ENCODE peak calls at places on chromosomes 13 and 19, in six cellular contexts. One of them, this sample, is unnamed.

GRCh38 chr19:33174186-33174585 is 19.9 kb upstream of the LRP3 start:
- DNase-seq in lung: no peak
- DNase-seq in A549: no peak
- DNase-seq in foreskin keratinocyte: no peak
- DNase-seq in keratinocyte: no peak
- DNase-seq in psoas muscle: peak
- DNase-seq in this sample: no peak

GRCh38 chr19:55372316-55373081 is 2.2 kb upstream of the IL11 start:
- DNase-seq in A549: peak
- DNase-seq in psoas muscle: no peak
- DNase-seq in lung: no peak
- DNase-seq in keratinocyte: no peak
- DNase-seq in foreskin keratinocyte: no peak
- DNase-seq in this sample: no peak

GRCh38 chr19:56111601-56112312 is 9.3 kb downstream of the ZNF787 start:
- DNase-seq in A549: no peak
- DNase-seq in psoas muscle: peak
- DNase-seq in lung: peak
- DNase-seq in keratinocyte: no peak
- DNase-seq in foreskin keratinocyte: no peak
- DNase-seq in this sample: no peak

GRCh38 chr13:46304546-46304945 is 82.5 kb downstream of the RUBCNL start:
- DNase-seq in keratinocyte: no peak
- DNase-seq in foreskin keratinocyte: no peak
- DNase-seq in psoas muscle: no peak
- DNase-seq in A549: no peak
- DNase-seq in lung: no peak
- DNase-seq in this sample: no peak

GRCh38 chr13:99310382-99311031 is 3.3 kb upstream of the GPR183 start:
- DNase-seq in keratinocyte: no peak
- DNase-seq in A549: no peak
- DNase-seq in lung: no peak
- DNase-seq in foreskin keratinocyte: no peak
- DNase-seq in psoas muscle: no peak
- DNase-seq in this sample: no peak

GRCh38 chr13:79508224-79508961 is 27.4 kb downstream of the NDFIP2 start:
- DNase-seq in foreskin keratinocyte: peak
- DNase-seq in psoas muscle: no peak
- DNase-seq in keratinocyte: no peak
- DNase-seq in lung: no peak
- DNase-seq in A549: no peak
- DNase-seq in this sample: no peak

GRCh38 chr19:56141416-56141992 is 417 bp downstream of the ZNF444 start:
- DNase-seq in psoas muscle: no peak
- DNase-seq in keratinocyte: no peak
- DNase-seq in foreskin keratinocyte: no peak
- DNase-seq in A549: no peak
- DNase-seq in lung: no peak
- DNase-seq in this sample: no peak

GRCh38 chr13:92463134-92463533 is 763.5 kb upstream of the GPC6 start:
- DNase-seq in lung: no peak
- DNase-seq in A549: no peak
- DNase-seq in keratinocyte: no peak
- DNase-seq in psoas muscle: no peak
- DNase-seq in foreskin keratinocyte: no peak
- DNase-seq in this sample: no peak

GRCh38 chr19:6674868-6675305 is 4.9 kb upstream of the TNFSF14 start:
- DNase-seq in keratinocyte: no peak
- DNase-seq in psoas muscle: peak
- DNase-seq in lung: peak
- DNase-seq in foreskin keratinocyte: peak
- DNase-seq in A549: peak
- DNase-seq in this sample: no peak

GRCh38 chr13:111043575-111043982 is 71.5 kb upstream of the ARHGEF7 start:
- DNase-seq in foreskin keratinocyte: no peak
- DNase-seq in psoas muscle: peak
- DNase-seq in A549: no peak
- DNase-seq in keratinocyte: no peak
- DNase-seq in lung: peak
- DNase-seq in this sample: no peak

GRCh38 chr13:74243637-74244526 is 109.7 kb upstream of the KLF12 start:
- DNase-seq in psoas muscle: no peak
- DNase-seq in foreskin keratinocyte: peak
- DNase-seq in A549: no peak
- DNase-seq in keratinocyte: no peak
- DNase-seq in lung: no peak
- DNase-seq in this sample: peak

GRCh38 chr13:50682002-50682401 is 161.5 kb downstream of the DLEU7 start:
- DNase-seq in foreskin keratinocyte: no peak
- DNase-seq in psoas muscle: no peak
- DNase-seq in A549: no peak
- DNase-seq in lung: no peak
- DNase-seq in keratinocyte: no peak
- DNase-seq in this sample: no peak

GRCh38 chr19:5369962-5370367 is 29.4 kb upstream of the PTPRS start:
- DNase-seq in keratinocyte: no peak
- DNase-seq in foreskin keratinocyte: no peak
- DNase-seq in psoas muscle: no peak
- DNase-seq in lung: peak
- DNase-seq in A549: peak
- DNase-seq in this sample: no peak

GRCh38 chr19:43078311-43078710 is 4.2 kb downstream of the PSG2 start:
- DNase-seq in A549: no peak
- DNase-seq in psoas muscle: no peak
- DNase-seq in foreskin keratinocyte: peak
- DNase-seq in keratinocyte: peak
- DNase-seq in lung: no peak
- DNase-seq in this sample: peak

GRCh38 chr13:39023316-39023715 is 14.6 kb downstream of the PROSER1 start:
- DNase-seq in keratinocyte: no peak
- DNase-seq in A549: no peak
- DNase-seq in foreskin keratinocyte: peak
- DNase-seq in lung: no peak
- DNase-seq in psoas muscle: no peak
- DNase-seq in this sample: no peak

GRCh38 chr13:28623782-28624706 is 34.9 kb upstream of the POMP start:
- DNase-seq in keratinocyte: no peak
- DNase-seq in foreskin keratinocyte: no peak
- DNase-seq in A549: no peak
- DNase-seq in lung: no peak
- DNase-seq in psoas muscle: no peak
- DNase-seq in this sample: no peak

GRCh38 chr13:73036566-73036965 is 22.2 kb upstream of the KLF5 start:
- DNase-seq in keratinocyte: no peak
- DNase-seq in foreskin keratinocyte: no peak
- DNase-seq in psoas muscle: no peak
- DNase-seq in A549: no peak
- DNase-seq in lung: no peak
- DNase-seq in this sample: no peak

GRCh38 chr13:84902243-84902642 is 897.0 kb downstream of the SLITRK6 start:
- DNase-seq in psoas muscle: no peak
- DNase-seq in keratinocyte: no peak
- DNase-seq in foreskin keratinocyte: no peak
- DNase-seq in lung: no peak
- DNase-seq in A549: no peak
- DNase-seq in this sample: no peak

GRCh38 chr13:95552208-95552538 is 347 bp upstream of the CLDN10 start:
- DNase-seq in lung: no peak
- DNase-seq in keratinocyte: no peak
- DNase-seq in A549: no peak
- DNase-seq in foreskin keratinocyte: no peak
- DNase-seq in psoas muscle: no peak
- DNase-seq in this sample: no peak

GRCh38 chr13:26929971-26930730 is 169.6 kb upstream of the GPR12 start:
- DNase-seq in lung: peak
- DNase-seq in psoas muscle: peak
- DNase-seq in keratinocyte: no peak
- DNase-seq in A549: peak
- DNase-seq in foreskin keratinocyte: peak
- DNase-seq in this sample: no peak

DNA sequence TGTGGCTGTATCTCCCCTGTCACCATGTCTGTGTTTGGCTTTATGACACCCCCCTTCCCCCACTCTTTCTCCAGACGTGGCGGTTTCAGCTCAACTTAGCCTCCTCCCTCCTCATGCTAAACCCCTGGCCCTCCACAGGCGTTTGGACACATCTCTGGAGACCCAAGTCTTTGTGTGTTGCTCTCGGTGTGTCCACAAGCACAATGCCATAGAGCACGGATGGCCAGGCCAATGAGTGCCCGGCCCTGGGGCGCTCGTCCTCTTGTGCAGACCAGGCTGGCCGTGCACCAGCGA is 468 bp downstream of the PPP1R14A start:
- DNase-seq in psoas muscle: no peak
- DNase-seq in lung: no peak
- DNase-seq in keratinocyte: no peak
- DNase-seq in foreskin keratinocyte: no peak
- DNase-seq in A549: no peak
- DNase-seq in this sample: no peak
- H3K27ac ChIP-seq in psoas muscle: peak
- H3K27ac ChIP-seq in lung: peak
- H3K27ac ChIP-seq in keratinocyte: no peak
- H3K27ac ChIP-seq in foreskin keratinocyte: no peak
- H3K27ac ChIP-seq in A549: peak
- H3K27ac ChIP-seq in this sample: no peak

GRCh38 chr19:18841400-18841799 is 9.6 kb downstream of the UPF1 start:
- DNase-seq in foreskin keratinocyte: no peak
- DNase-seq in psoas muscle: no peak
- DNase-seq in A549: no peak
- DNase-seq in keratinocyte: no peak
- DNase-seq in lung: no peak
- DNase-seq in this sample: no peak

GRCh38 chr19:18840288-18841260 is 8.8 kb downstream of the UPF1 start:
- DNase-seq in foreskin keratinocyte: no peak
- DNase-seq in psoas muscle: no peak
- DNase-seq in lung: no peak
- DNase-seq in A549: no peak
- DNase-seq in keratinocyte: no peak
- DNase-seq in this sample: no peak

GRCh38 chr19:18843960-18844359 is 12.2 kb downstream of the UPF1 start:
- DNase-seq in lung: no peak
- DNase-seq in keratinocyte: no peak
- DNase-seq in psoas muscle: no peak
- DNase-seq in A549: no peak
- DNase-seq in foreskin keratinocyte: no peak
- DNase-seq in this sample: no peak

GRCh38 chr19:18842166-18842565 is 10.4 kb downstream of the UPF1 start:
- DNase-seq in psoas muscle: no peak
- DNase-seq in keratinocyte: no peak
- DNase-seq in A549: no peak
- DNase-seq in lung: no peak
- DNase-seq in foreskin keratinocyte: no peak
- DNase-seq in this sample: no peak

GRCh38 chr19:18839465-18840287 is 7.9 kb downstream of the UPF1 start:
- DNase-seq in keratinocyte: no peak
- DNase-seq in lung: no peak
- DNase-seq in foreskin keratinocyte: no peak
- DNase-seq in A549: no peak
- DNase-seq in psoas muscle: no peak
- DNase-seq in this sample: no peak
- H3K27ac ChIP-seq in keratinocyte: no peak
- H3K27ac ChIP-seq in lung: no peak
- H3K27ac ChIP-seq in foreskin keratinocyte: no peak
- H3K27ac ChIP-seq in A549: no peak
- H3K27ac ChIP-seq in psoas muscle: no peak
- H3K27ac ChIP-seq in this sample: no peak

GRCh38 chr13:42971670-42972355 is 20.2 kb downstream of the EPSTI1 start:
- DNase-seq in keratinocyte: no peak
- DNase-seq in foreskin keratinocyte: no peak
- DNase-seq in psoas muscle: no peak
- DNase-seq in lung: no peak
- DNase-seq in A549: no peak
- DNase-seq in this sample: no peak
- H3K27ac ChIP-seq in keratinocyte: no peak
- H3K27ac ChIP-seq in foreskin keratinocyte: no peak
- H3K27ac ChIP-seq in psoas muscle: no peak
- H3K27ac ChIP-seq in lung: no peak
- H3K27ac ChIP-seq in A549: no peak
- H3K27ac ChIP-seq in this sample: no peak

GRCh38 chr13:113649212-113649611 is 8.8 kb downstream of the ATP4B start:
- DNase-seq in foreskin keratinocyte: no peak
- DNase-seq in psoas muscle: peak
- DNase-seq in keratinocyte: no peak
- DNase-seq in lung: no peak
- DNase-seq in A549: no peak
- DNase-seq in this sample: no peak

GRCh38 chr13:113650731-113651148 is 7.3 kb downstream of the ATP4B start:
- DNase-seq in lung: no peak
- DNase-seq in psoas muscle: no peak
- DNase-seq in keratinocyte: no peak
- DNase-seq in foreskin keratinocyte: no peak
- DNase-seq in A549: no peak
- DNase-seq in this sample: no peak

GRCh38 chr13:113651511-113652403 is 6.2 kb downstream of the ATP4B start:
- DNase-seq in keratinocyte: no peak
- DNase-seq in foreskin keratinocyte: no peak
- DNase-seq in A549: no peak
- DNase-seq in psoas muscle: peak
- DNase-seq in lung: no peak
- DNase-seq in this sample: no peak

GRCh38 chr13:113648218-113648615 is 9.8 kb downstream of the ATP4B start:
- DNase-seq in A549: no peak
- DNase-seq in keratinocyte: no peak
- DNase-seq in lung: no peak
- DNase-seq in foreskin keratinocyte: no peak
- DNase-seq in psoas muscle: peak
- DNase-seq in this sample: no peak

GRCh38 chr13:113650275-113650674 is 7.7 kb downstream of the ATP4B start:
- DNase-seq in foreskin keratinocyte: peak
- DNase-seq in psoas muscle: peak
- DNase-seq in keratinocyte: no peak
- DNase-seq in lung: no peak
- DNase-seq in A549: no peak
- DNase-seq in this sample: no peak
- H3K27ac ChIP-seq in foreskin keratinocyte: no peak
- H3K27ac ChIP-seq in psoas muscle: no peak
- H3K27ac ChIP-seq in keratinocyte: no peak
- H3K27ac ChIP-seq in lung: peak
- H3K27ac ChIP-seq in A549: no peak
- H3K27ac ChIP-seq in this sample: no peak

This sample was measured in epithelial cell of prostate.